ENCODE peak calls at places on chromosome 1, in nine cellular contexts. S is AG10803; C is stimulated activated CD8-positive, alpha-beta memory T cell treated with anti-CD3 and anti-CD28 coated beads, Interleukin-2, amount 100 ng/mL, for 1 hour; R is SK-N-SH; U is AG08396; V is HCEC 1CT; J is uterus; T is upper lobe of right lung; Z is GM23338. H is an unnamed sample.

GRCh38 chr1:94819945-94820746 is at the start of gene SLC44A3:
- DNase-seq in R (peak), T (peak), Z (peak), J (no peak), S (peak), V (peak), U (peak), C (no peak), H (no peak)

GRCh38 chr1:38781872-38782617 is 77.5 kb downstream of the RRAGC start:
- DNase-seq in T (no peak), U (no peak), S (no peak), C (no peak), Z (no peak), R (no peak), V (no peak), J (no peak), H (no peak)

GRCh38 chr1:24905355-24905978 is 24.6 kb downstream of the RUNX3 start:
- DNase-seq in S (no peak), Z (no peak), R (no peak), C (no peak), U (no peak), V (no peak), J (no peak), T (peak), H (no peak)

GRCh38 chr1:182357913-182358312 is 33.7 kb downstream of the GLUL start:
- DNase-seq in V (no peak), S (no peak), T (no peak), Z (no peak), R (no peak), J (no peak), C (no peak), U (no peak), H (no peak)

GRCh38 chr1:35560256-35561225 is 2.9 kb downstream of the NCDN start:
- DNase-seq in S (peak), U (peak), T (no peak), C (no peak), Z (no peak), J (no peak), R (no peak), V (no peak), H (no peak)

GRCh38 chr1:46690931-46691411 is 19.3 kb downstream of the TEX38 start:
- DNase-seq in V (no peak), J (no peak), T (no peak), U (no peak), C (no peak), R (no peak), S (no peak), Z (no peak), H (no peak)

GRCh38 chr1:192518700-192519099 is 56.9 kb upstream of the RGS1 start:
- DNase-seq in V (peak), C (no peak), Z (no peak), R (no peak), U (no peak), S (no peak), T (no peak), J (no peak), H (no peak)

GRCh38 chr1:89489037-89489729 is 35.4 kb upstream of the LRRC8B start:
- DNase-seq in T (no peak), S (peak), V (peak), J (no peak), C (no peak), U (no peak), Z (no peak), R (no peak), H (peak)

GRCh38 chr1:50620680-50621329 is 197.6 kb upstream of the DMRTA2 start:
- DNase-seq in R (no peak), J (no peak), C (no peak), V (peak), U (peak), S (no peak), Z (peak), T (peak), H (peak)

GRCh38 chr1:193211539-193211938 is 25.1 kb upstream of the B3GALT2 start:
- DNase-seq in V (peak), J (no peak), Z (no peak), T (no peak), C (no peak), S (peak), U (peak), R (no peak), H (no peak)

GRCh38 chr1:23756676-23757075 is 13.4 kb downstream of the ELOA start:
- DNase-seq in R (no peak), Z (no peak), C (no peak), T (no peak), S (peak), J (no peak), U (peak), V (peak), H (no peak)

GRCh38 chr1:21499283-21499945 is 9.8 kb upstream of the ALPL start:
- DNase-seq in V (no peak), C (no peak), T (no peak), Z (no peak), U (no peak), J (no peak), R (no peak), S (peak), H (no peak)

GRCh38 chr1:162632234-162632666 is at the start of gene DDR2:
- DNase-seq in V (peak), R (peak), Z (peak), S (peak), J (peak), C (no peak), U (peak), T (no peak), H (no peak)

GRCh38 chr1:51506537-51506936 is 12.5 kb downstream of the EPS15 start:
- DNase-seq in V (peak), S (peak), U (peak), C (no peak), Z (no peak), R (no peak), T (no peak), J (peak), H (no peak)

GRCh38 chr1:21814241-21814918 is 2.3 kb downstream of the LDLRAD2 start:
- DNase-seq in J (no peak), R (peak), U (peak), S (no peak), T (no peak), Z (peak), C (no peak), V (no peak), H (peak)